ENCODE peak calls at places on chromosomes 12 and 14, in ten cellular contexts. O, V, G, B, I, Y, C, Z, N and F are unnamed samples.

GRCh38 chr12:93223440-93224426 is 154.0 kb upstream of the NUDT4 start:
- DNase-seq in O (peak; percentile 67), V (peak; percentile 18), G (no peak), B (peak; percentile 65), I (peak; percentile 20), Y (no peak), C (no peak), Z (no peak), N (no peak), F (no peak)

GRCh38 chr14:60622210-60622919 is 26.9 kb downstream of the SIX1 start:
- DNase-seq in O (no peak), V (no peak), G (no peak), B (peak; percentile 41), I (peak; percentile 31), Y (no peak), C (peak; percentile 26), Z (peak; percentile 62), N (no peak), F (no peak)

GRCh38 chr12:63095369-63095967 is 55.5 kb downstream of the AVPR1A start:
- DNase-seq in O (no peak), V (no peak), G (no peak), B (no peak), I (no peak), Y (no peak), C (no peak), Z (no peak), N (no peak), F (no peak)

GRCh38 chr14:26175659-26176058 is 422.2 kb downstream of the NOVA1 start:
- DNase-seq in O (no peak), V (no peak), G (no peak), B (no peak), I (no peak), Y (no peak), C (no peak), Z (no peak), N (no peak), F (no peak)

GRCh38 chr14:89618309-89618708 is 201.3 kb upstream of the FOXN3 start:
- DNase-seq in O (no peak), V (peak; percentile 23), G (no peak), B (no peak), I (no peak), Y (no peak), C (no peak), Z (peak; percentile 24), N (no peak), F (no peak)

GRCh38 chr14:30185832-30186231 is 258.2 kb upstream of the PRKD1 start:
- DNase-seq in O (no peak), V (no peak), G (no peak), B (no peak), I (no peak), Y (no peak), C (no peak), Z (no peak), N (no peak), F (no peak)

GRCh38 chr12:80218925-80219714 is 119.8 kb downstream of the OTOGL start:
- DNase-seq in O (no peak), V (peak; percentile 35), G (peak; percentile 15), B (no peak), I (no peak), Y (no peak), C (no peak), Z (no peak), N (no peak), F (no peak)

GRCh38 chr12:3055712-3056467 is 21.3 kb upstream of the TSPAN9 start:
- DNase-seq in O (no peak), V (no peak), G (no peak), B (peak; percentile 40), I (no peak), Y (peak; percentile 48), C (no peak), Z (peak; percentile 42), N (no peak), F (no peak)

GRCh38 chr12:54004841-54005530 is 3.8 kb upstream of the HOXC8 start:
- DNase-seq in O (no peak), V (no peak), G (no peak), B (no peak), I (no peak), Y (no peak), C (no peak), Z (no peak), N (no peak), F (no peak)

GRCh38 chr14:103749452-103749851 is 33.8 kb downstream of the ZFYVE21 start:
- DNase-seq in O (no peak), V (no peak), G (no peak), B (no peak), I (no peak), Y (no peak), C (no peak), Z (no peak), N (no peak), F (no peak)

GRCh38 chr14:90521121-90521929 is 124.5 kb downstream of the CALM1 start:
- DNase-seq in O (no peak), V (no peak), G (no peak), B (peak; percentile 23), I (no peak), Y (peak; percentile 72), C (no peak), Z (peak; percentile 37), N (peak; percentile 66), F (no peak)

GRCh38 chr12:2858944-2859352 is 2.1 kb upstream of the TEX52 start:
- DNase-seq in O (no peak), V (no peak), G (peak; percentile 23), B (no peak), I (no peak), Y (peak; percentile 31), C (no peak), Z (no peak), N (no peak), F (no peak)

GRCh38 chr12:55748230-55748993 is 5.5 kb downstream of the GDF11 start:
- DNase-seq in O (no peak), V (no peak), G (no peak), B (no peak), I (no peak), Y (no peak), C (no peak), Z (no peak), N (no peak), F (no peak)

DNA sequence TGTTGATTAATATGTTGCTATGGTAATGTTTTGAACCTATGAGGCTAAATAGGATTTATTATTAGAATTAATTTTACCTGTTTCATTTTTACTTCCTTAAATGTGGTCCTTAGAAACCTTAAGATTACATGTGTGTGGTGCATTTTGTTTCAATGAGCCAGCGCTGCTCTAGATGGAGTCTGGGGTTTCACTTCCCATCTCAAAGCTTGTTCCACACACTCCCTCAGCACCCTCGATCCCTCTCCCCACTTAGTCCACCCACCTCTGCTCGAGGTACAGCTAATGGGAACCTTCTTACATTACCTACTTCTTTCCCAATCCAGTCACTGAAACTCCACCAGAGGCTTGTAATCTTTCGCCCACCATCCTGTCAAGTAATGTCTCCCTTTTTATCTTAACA is 205.2 kb downstream of the PAX9 start:
- DNase-seq in O (no peak), V (no peak), G (no peak), B (no peak), I (no peak), Y (no peak), C (no peak), Z (no peak), N (no peak), F (no peak)
- H3K4me1 ChIP-seq in O (no peaks in the 10 kb centered on the region), V (no peaks in the 10 kb centered on the region), G (no peaks in the 10 kb centered on the region), B (no peaks in the 10 kb centered on the region), I (no peaks in the 10 kb centered on the region), Y (no peaks in the 10 kb centered on the region), C (no peaks in the 10 kb centered on the region), Z (no peaks in the 10 kb centered on the region), N (no peaks in the 10 kb centered on the region), F (no peaks in the 10 kb centered on the region)

DNA sequence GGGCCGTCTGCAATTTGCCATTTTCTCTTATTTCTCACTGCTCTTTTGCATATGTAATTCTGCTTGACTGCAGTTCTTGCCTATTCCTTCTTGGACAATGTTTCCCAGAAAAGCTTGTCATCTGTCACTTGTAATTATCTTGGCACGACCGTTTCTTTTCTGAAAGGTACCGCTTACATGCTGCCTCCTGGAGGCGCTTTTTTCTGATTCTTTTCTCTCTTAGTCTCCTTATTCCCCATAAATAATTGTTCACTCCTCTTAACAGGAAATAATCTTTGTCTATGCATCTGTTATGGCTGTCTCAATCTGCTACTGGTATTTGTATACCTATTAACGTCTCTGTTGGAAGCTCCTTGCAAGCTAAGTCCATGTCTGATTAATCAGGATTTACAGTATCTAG is 1.3 kb upstream of the ALDH1L2 start:
- DNase-seq in O (no peak), V (no peak), G (no peak), B (no peak), I (no peak), Y (no peak), C (no peak), Z (no peak), N (no peak), F (no peak)
- TF ChIP-seq CTCF in O (no peak), V (no peak), G (no peak), B (no peak), I (no peak), Y (no peak), C (no peak), Z (no peak), N (no peak), F (no peak)

GRCh38 chr14:49861923-49862673 is 9.5 kb upstream of the NEMF start:
- DNase-seq in O (peak; percentile 95), V (peak; percentile 93), G (peak; percentile 81), B (peak; percentile 94), I (peak; percentile 88), Y (peak; percentile 87), C (peak; percentile 87), Z (peak; percentile 85), N (peak; percentile 82), F (peak; percentile 79)

GRCh38 chr14:49868720-49869114 is 16.1 kb upstream of the NEMF start:
- DNase-seq in O (no peak), V (no peak), G (no peak), B (no peak), I (no peak), Y (no peak), C (no peak), Z (no peak), N (no peak), F (no peak)

GRCh38 chr14:49863483-49864262 is 11.1 kb upstream of the NEMF start:
- DNase-seq in O (no peak), V (peak; percentile 21), G (no peak), B (no peak), I (peak; percentile 25), Y (no peak), C (no peak), Z (no peak), N (no peak), F (no peak)

GRCh38 chr14:49867831-49868719 is 15.5 kb upstream of the NEMF start:
- DNase-seq in O (peak; percentile 98), V (peak; percentile 98), G (peak; percentile 98), B (peak; percentile 98), I (peak; percentile 92), Y (peak; percentile 95), C (peak; percentile 83), Z (peak; percentile 95), N (peak; percentile 98), F (peak; percentile 99)

GRCh38 chr14:49865431-49865859 is 12.9 kb upstream of the NEMF start:
- DNase-seq in O (peak; percentile 89), V (peak; percentile 84), G (peak; percentile 80), B (peak; percentile 77), I (peak; percentile 91), Y (peak; percentile 77), C (peak; percentile 63), Z (peak; percentile 49), N (peak; percentile 74), F (peak; percentile 77)
- H3K4me1 ChIP-seq in O (peaks cover 11% of the 10 kb centered on the region), V (peaks cover 11% of the 10 kb centered on the region), G (peaks cover 53% of the 10 kb centered on the region), B (peaks cover 12% of the 10 kb centered on the region), I (peaks cover 12% of the 10 kb centered on the region), Y (no peaks in the 10 kb centered on the region), C (peaks cover 8% of the 10 kb centered on the region), Z (peaks cover 3% of the 10 kb centered on the region), N (peaks cover 41% of the 10 kb centered on the region), F (peaks cover 11% of the 10 kb centered on the region)

DNA sequence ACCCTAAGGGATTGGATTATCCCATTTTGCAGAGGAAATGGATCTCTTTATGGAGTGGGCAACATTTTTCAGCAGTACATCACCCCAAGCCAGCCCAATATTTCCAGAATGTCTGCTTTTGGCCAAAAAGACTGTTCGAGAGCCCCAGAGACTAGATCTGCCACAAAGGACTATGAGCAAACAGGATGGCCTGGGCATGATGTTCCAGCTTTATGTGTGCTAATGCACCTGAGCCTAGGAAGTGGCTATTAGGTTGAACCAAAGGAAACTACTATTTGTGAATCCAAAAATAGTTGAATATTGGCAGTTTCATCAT is 14.8 kb upstream of the PNMA1 start:
- DNase-seq in O (no peak), V (no peak), G (no peak), B (no peak), I (no peak), Y (no peak), C (no peak), Z (no peak), N (no peak), F (no peak)
- TF ChIP-seq CTCF in O (no peak), V (no peak), G (no peak), B (no peak), I (no peak), Y (no peak), C (no peak), Z (no peak), N (no peak), F (no peak)